ENCODE peak calls at places on chromosomes 11 and 22, in nine cellular contexts. One of them, this sample, is unnamed.

GRCh38 chr11:37511425-37511933 is 913.4 kb upstream of the RAG2 start:
- DNase-seq in T-cell: no peak
- DNase-seq in nucleus accumbens: no peak
- DNase-seq in lung microvascular endothelial cell: no peak
- DNase-seq in NB4: peak
- DNase-seq in T-helper 9 cell: no peak
- DNase-seq in neural progenitor cell: no peak
- DNase-seq in aorta: no peak
- DNase-seq in T follicular helper cell: no peak
- DNase-seq in this sample: no peak

GRCh38 chr11:116109228-116109627 is 605.0 kb upstream of the CADM1 start:
- DNase-seq in T-cell: no peak
- DNase-seq in nucleus accumbens: peak
- DNase-seq in lung microvascular endothelial cell: no peak
- DNase-seq in NB4: peak
- DNase-seq in T-helper 9 cell: no peak
- DNase-seq in neural progenitor cell: no peak
- DNase-seq in aorta: no peak
- DNase-seq in T follicular helper cell: no peak
- DNase-seq in this sample: no peak

GRCh38 chr22:49234459-49234858 is 593.2 kb downstream of the BRD1 start:
- DNase-seq in T-cell: no peak
- DNase-seq in nucleus accumbens: no peak
- DNase-seq in lung microvascular endothelial cell: no peak
- DNase-seq in NB4: no peak
- DNase-seq in T-helper 9 cell: no peak
- DNase-seq in neural progenitor cell: no peak
- DNase-seq in aorta: no peak
- DNase-seq in T follicular helper cell: no peak
- DNase-seq in this sample: no peak

GRCh38 chr22:30056015-30056414 is 24.2 kb upstream of the HORMAD2 start:
- DNase-seq in T-cell: no peak
- DNase-seq in nucleus accumbens: no peak
- DNase-seq in lung microvascular endothelial cell: no peak
- DNase-seq in NB4: no peak
- DNase-seq in T-helper 9 cell: no peak
- DNase-seq in neural progenitor cell: no peak
- DNase-seq in aorta: no peak
- DNase-seq in T follicular helper cell: no peak
- DNase-seq in this sample: no peak

GRCh38 chr11:9763301-9763700 is 99.4 kb downstream of the SWAP70 start:
- DNase-seq in T-cell: no peak
- DNase-seq in nucleus accumbens: no peak
- DNase-seq in lung microvascular endothelial cell: no peak
- DNase-seq in NB4: no peak
- DNase-seq in T-helper 9 cell: no peak
- DNase-seq in neural progenitor cell: no peak
- DNase-seq in aorta: no peak
- DNase-seq in T follicular helper cell: no peak
- DNase-seq in this sample: no peak

GRCh38 chr11:120332822-120333716 is 3.1 kb upstream of the ARHGEF12 start:
- DNase-seq in T-cell: no peak
- DNase-seq in nucleus accumbens: no peak
- DNase-seq in lung microvascular endothelial cell: no peak
- DNase-seq in NB4: no peak
- DNase-seq in T-helper 9 cell: no peak
- DNase-seq in neural progenitor cell: no peak
- DNase-seq in aorta: no peak
- DNase-seq in T follicular helper cell: no peak
- DNase-seq in this sample: no peak

GRCh38 chr22:24072361-24072760 is 61.3 kb downstream of the CABIN1 start:
- DNase-seq in T-cell: no peak
- DNase-seq in nucleus accumbens: no peak
- DNase-seq in lung microvascular endothelial cell: no peak
- DNase-seq in NB4: no peak
- DNase-seq in T-helper 9 cell: no peak
- DNase-seq in neural progenitor cell: no peak
- DNase-seq in aorta: no peak
- DNase-seq in T follicular helper cell: no peak
- DNase-seq in this sample: no peak

GRCh38 chr11:123702137-123702536 is 39.3 kb downstream of the ZNF202 start:
- DNase-seq in T-cell: no peak
- DNase-seq in nucleus accumbens: no peak
- DNase-seq in lung microvascular endothelial cell: peak
- DNase-seq in NB4: peak
- DNase-seq in T-helper 9 cell: no peak
- DNase-seq in neural progenitor cell: no peak
- DNase-seq in aorta: no peak
- DNase-seq in T follicular helper cell: no peak
- DNase-seq in this sample: no peak

GRCh38 chr11:71214553-71215371 is 37.6 kb downstream of the SHANK2 start:
- DNase-seq in T-cell: no peak
- DNase-seq in nucleus accumbens: no peak
- DNase-seq in lung microvascular endothelial cell: no peak
- DNase-seq in NB4: no peak
- DNase-seq in T-helper 9 cell: no peak
- DNase-seq in neural progenitor cell: no peak
- DNase-seq in aorta: peak
- DNase-seq in T follicular helper cell: no peak
- DNase-seq in this sample: no peak

GRCh38 chr11:17014774-17015638 is 792 bp upstream of the PLEKHA7 start:
- DNase-seq in T-cell: no peak
- DNase-seq in nucleus accumbens: no peak
- DNase-seq in lung microvascular endothelial cell: peak
- DNase-seq in NB4: no peak
- DNase-seq in T-helper 9 cell: no peak
- DNase-seq in neural progenitor cell: peak
- DNase-seq in aorta: no peak
- DNase-seq in T follicular helper cell: no peak
- DNase-seq in this sample: no peak

GRCh38 chr11:95283653-95284052 is 52.7 kb upstream of the SESN3 start:
- DNase-seq in T-cell: no peak
- DNase-seq in nucleus accumbens: no peak
- DNase-seq in lung microvascular endothelial cell: no peak
- DNase-seq in NB4: peak
- DNase-seq in T-helper 9 cell: no peak
- DNase-seq in neural progenitor cell: no peak
- DNase-seq in aorta: no peak
- DNase-seq in T follicular helper cell: no peak
- DNase-seq in this sample: no peak

GRCh38 chr11:72141066-72141465 is 5.5 kb downstream of the FOLR3 start:
- DNase-seq in T-cell: no peak
- DNase-seq in nucleus accumbens: no peak
- DNase-seq in lung microvascular endothelial cell: no peak
- DNase-seq in NB4: peak
- DNase-seq in T-helper 9 cell: no peak
- DNase-seq in neural progenitor cell: no peak
- DNase-seq in aorta: no peak
- DNase-seq in T follicular helper cell: no peak
- DNase-seq in this sample: no peak

GRCh38 chr11:122696662-122697061 is 41.1 kb downstream of the UBASH3B start:
- DNase-seq in T-cell: peak
- DNase-seq in nucleus accumbens: no peak
- DNase-seq in lung microvascular endothelial cell: peak
- DNase-seq in NB4: peak
- DNase-seq in T-helper 9 cell: peak
- DNase-seq in neural progenitor cell: no peak
- DNase-seq in aorta: no peak
- DNase-seq in T follicular helper cell: peak
- DNase-seq in this sample: no peak

GRCh38 chr11:7688238-7688826 is 15.0 kb upstream of the CYB5R2 start:
- DNase-seq in T-cell: no peak
- DNase-seq in nucleus accumbens: no peak
- DNase-seq in lung microvascular endothelial cell: peak
- DNase-seq in NB4: peak
- DNase-seq in T-helper 9 cell: no peak
- DNase-seq in neural progenitor cell: peak
- DNase-seq in aorta: no peak
- DNase-seq in T follicular helper cell: no peak
- DNase-seq in this sample: no peak

GRCh38 chr11:116879789-116880402 is 42.5 kb upstream of the APOA1 start:
- DNase-seq in T-cell: no peak
- DNase-seq in nucleus accumbens: peak
- DNase-seq in lung microvascular endothelial cell: peak
- DNase-seq in NB4: peak
- DNase-seq in T-helper 9 cell: no peak
- DNase-seq in neural progenitor cell: peak
- DNase-seq in aorta: no peak
- DNase-seq in T follicular helper cell: no peak
- DNase-seq in this sample: peak

GRCh38 chr11:125941606-125942275 is 4.1 kb upstream of the VSIG10L2 start:
- DNase-seq in T-cell: peak
- DNase-seq in nucleus accumbens: no peak
- DNase-seq in lung microvascular endothelial cell: peak
- DNase-seq in NB4: peak
- DNase-seq in T-helper 9 cell: peak
- DNase-seq in neural progenitor cell: peak
- DNase-seq in aorta: peak
- DNase-seq in T follicular helper cell: peak
- DNase-seq in this sample: no peak

This sample was measured in foreskin melanocyte.